ENCODE peak calls at places on chromosomes 11 and 22, in nine cellular contexts. S, Q, D, L, U, X, P, K and T are unnamed samples.

GRCh38 chr11:12139144-12139881 is 28.9 kb downstream of the MICAL2 start:
- DNase-seq in Q (peak), S (no peak), L (peak), U (no peak), P (peak), X (peak), D (no peak), K (peak), T (peak)

GRCh38 chr11:128572965-128573364 is 14.4 kb downstream of the ETS1 start:
- DNase-seq in U (no peak), K (no peak), X (no peak), L (no peak), Q (no peak), S (no peak), D (no peak), P (no peak), T (no peak)

GRCh38 chr11:131601586-131601985 is 231.2 kb downstream of the NTM start:
- DNase-seq in U (no peak), P (no peak), K (no peak), X (no peak), Q (no peak), D (no peak), S (no peak), L (no peak), T (no peak)

GRCh38 chr11:119148855-119149370 is at the start of gene ABCG4:
- DNase-seq in K (peak), Q (no peak), D (no peak), P (no peak), S (no peak), U (peak), L (no peak), X (no peak), T (no peak)

GRCh38 chr22:49975543-49976389 is 15.2 kb downstream of the PIM3 start:
- DNase-seq in S (peak), L (no peak), U (peak), D (peak), Q (peak), K (peak), X (no peak), P (peak), T (peak)

GRCh38 chr11:97158256-97158655 is 768.4 kb downstream of the JRKL start:
- DNase-seq in K (no peak), U (no peak), S (no peak), D (no peak), Q (no peak), X (no peak), P (no peak), L (no peak), T (no peak)

GRCh38 chr22:22840778-22841177 is 46.8 kb upstream of the IGLL5 start:
- DNase-seq in S (no peak), U (no peak), K (no peak), X (no peak), P (no peak), D (no peak), L (no peak), Q (no peak), T (no peak)

GRCh38 chr11:128865490-128865889 is 1.6 kb downstream of the KCNJ1 start:
- DNase-seq in S (no peak), L (no peak), D (no peak), K (peak), P (no peak), U (no peak), Q (peak), X (no peak), T (no peak)

GRCh38 chr22:38414009-38414395 is 41.0 kb downstream of the KCNJ4 start:
- DNase-seq in X (no peak), S (no peak), K (no peak), L (no peak), P (peak), U (no peak), Q (peak), D (peak), T (no peak)

GRCh38 chr11:120565436-120566155 is 54.0 kb downstream of the GRIK4 start:
- DNase-seq in X (no peak), P (no peak), L (no peak), D (no peak), K (no peak), U (no peak), S (no peak), Q (no peak), T (no peak)

GRCh38 chr22:43042101-43042780 is 27.3 kb upstream of the PACSIN2 start:
- DNase-seq in U (no peak), S (no peak), P (no peak), D (no peak), L (no peak), Q (no peak), X (no peak), K (peak), T (no peak)

GRCh38 chr22:22111267-22111751 is 128.7 kb upstream of the TOP3B start:
- DNase-seq in K (peak), P (no peak), L (peak), S (peak), U (no peak), Q (no peak), D (no peak), X (peak), T (no peak)

GRCh38 chr22:22099194-22099486 is 116.6 kb upstream of the TOP3B start:
- DNase-seq in X (no peak), Q (no peak), U (no peak), D (no peak), P (no peak), S (no peak), L (no peak), K (no peak), T (no peak)

GRCh38 chr22:37334859-37335818 is 52.8 kb downstream of the CYTH4 start:
- DNase-seq in D (no peak), U (peak), X (no peak), S (no peak), Q (no peak), P (no peak), L (no peak), K (no peak), T (no peak)

GRCh38 chr11:78850078-78850477 is 275.4 kb upstream of the NARS2 start:
- DNase-seq in S (no peak), K (no peak), X (no peak), D (no peak), L (no peak), P (no peak), U (no peak), Q (no peak), T (no peak)

GRCh38 chr11:45041556-45041955 is 90.9 kb upstream of the TP53I11 start:
- DNase-seq in Q (no peak), X (no peak), L (no peak), S (no peak), D (no peak), K (no peak), U (no peak), P (no peak), T (no peak)

GRCh38 chr11:75238595-75239245 is 1.9 kb upstream of the TPBGL start:
- DNase-seq in S (no peak), D (no peak), L (no peak), K (no peak), P (peak), X (no peak), U (no peak), Q (peak), T (no peak)

GRCh38 chr22:38180841-38181452 is 683 bp downstream of the PLA2G6 start:
- DNase-seq in S (no peak), L (no peak), Q (no peak), U (no peak), K (peak), P (peak), D (peak), X (no peak), T (peak)

GRCh38 chr11:71118671-71119250 is 133.6 kb downstream of the SHANK2 start:
- DNase-seq in P (no peak), L (no peak), U (no peak), S (no peak), X (no peak), Q (no peak), K (no peak), D (no peak), T (no peak)

GRCh38 chr11:293293-293851 is 4.4 kb downstream of the PGGHG start:
- DNase-seq in U (no peak), D (peak), S (no peak), X (no peak), L (no peak), Q (peak), K (no peak), P (no peak), T (peak)

GRCh38 chr11:109073032-109073822 is 348.8 kb upstream of the C11orf87 start:
- DNase-seq in X (no peak), D (no peak), S (no peak), L (no peak), Q (no peak), K (no peak), U (no peak), P (no peak), T (no peak)

GRCh38 chr22:35604671-35605457 is 12.3 kb downstream of the MB start:
- DNase-seq in D (no peak), K (no peak), S (no peak), X (no peak), P (no peak), L (no peak), U (no peak), Q (no peak), T (no peak)

GRCh38 chr11:71206186-71206585 is 46.2 kb downstream of the SHANK2 start:
- DNase-seq in L (no peak), U (peak), S (no peak), K (peak), D (peak), X (no peak), Q (no peak), P (peak), T (no peak)

GRCh38 chr11:79241842-79242241 is 199.0 kb downstream of the TENM4 start:
- DNase-seq in P (no peak), K (no peak), D (no peak), X (no peak), L (no peak), U (no peak), Q (no peak), S (no peak), T (no peak)

GRCh38 chr11:125070699-125071254 is 7.7 kb downstream of the SLC37A2 start:
- DNase-seq in Q (peak), K (peak), S (no peak), P (peak), D (peak), L (no peak), U (no peak), X (peak), T (peak)

GRCh38 chr11:8593935-8594909 is at the start of gene STK33:
- DNase-seq in U (peak), L (no peak), D (peak), P (peak), Q (no peak), S (no peak), K (peak), X (peak), T (no peak)

GRCh38 chr22:32880906-32881596 is 79.5 kb downstream of the TIMP3 start:
- DNase-seq in U (peak), L (peak), Q (no peak), X (no peak), P (peak), S (no peak), D (peak), K (peak), T (peak)

GRCh38 chr11:48091426-48092102 is 111.2 kb downstream of the PTPRJ start:
- DNase-seq in K (no peak), Q (peak), U (no peak), P (no peak), X (no peak), L (no peak), D (no peak), S (no peak), T (no peak)

GRCh38 chr22:30556388-30556787 is 9.8 kb upstream of the SEC14L6 start:
- DNase-seq in P (no peak), X (no peak), D (no peak), U (no peak), K (no peak), Q (no peak), L (no peak), S (no peak), T (no peak)

GRCh38 chr11:24093410-24093809 is 403.4 kb upstream of the LUZP2 start:
- DNase-seq in U (no peak), L (no peak), P (no peak), S (no peak), X (no peak), Q (no peak), D (no peak), K (no peak), T (no peak)

GRCh38 chr11:69748637-69749036 is 26.5 kb downstream of the FGF4 start:
- DNase-seq in U (no peak), X (no peak), P (no peak), Q (no peak), K (no peak), S (no peak), D (no peak), L (no peak), T (no peak)

GRCh38 chr11:75547617-75548054 is 14.4 kb upstream of the SERPINH1 start:
- DNase-seq in S (no peak), K (peak), Q (no peak), U (peak), L (no peak), P (no peak), D (peak), X (peak), T (peak)

GRCh38 chr11:35689081-35689996 is 26.8 kb downstream of the TRIM44 start:
- DNase-seq in K (no peak), P (no peak), L (no peak), X (no peak), D (no peak), S (no peak), U (no peak), Q (no peak), T (no peak)

GRCh38 chr22:48855013-48855412 is 972.7 kb downstream of the BRD1 start:
- DNase-seq in S (no peak), K (no peak), Q (no peak), U (no peak), P (no peak), D (no peak), X (no peak), L (no peak), T (no peak)

GRCh38 chr11:73734996-73735395 is 25.9 kb downstream of the RAB6A start:
- DNase-seq in D (no peak), X (no peak), U (no peak), L (no peak), S (no peak), Q (no peak), K (no peak), P (no peak), T (no peak)

GRCh38 chr11:32151036-32151435 is 60.2 kb downstream of the RCN1 start:
- DNase-seq in X (no peak), D (no peak), S (no peak), Q (no peak), P (no peak), K (no peak), U (no peak), L (no peak), T (no peak)

GRCh38 chr22:23074451-23074850 is 4.1 kb downstream of the GNAZ start:
- DNase-seq in D (peak), K (no peak), S (no peak), L (no peak), P (no peak), Q (no peak), U (no peak), X (no peak), T (no peak)